ENCODE peak calls at places on chromosomes 12 and 14, in four cellular contexts. R is mammary epithelial cell, N is lower leg skin, P is upper lobe of left lung. L is an unnamed sample.

GRCh38 chr12:91717804-91718203 is 427.8 kb downstream of the BTG1 start:
- DNase-seq in R (peak), N (no peak), P (no peak), L (no peak)

GRCh38 chr12:95787274-95787814 is 3.2 kb downstream of the NTN4 start:
- DNase-seq in R (no peak), N (no peak), P (no peak), L (no peak)

GRCh38 chr14:104144911-104145825 is 6.8 kb downstream of the KIF26A start:
- DNase-seq in R (no peak), N (no peak), P (no peak), L (no peak)

GRCh38 chr12:57250541-57250940 is 446 bp downstream of the STAC3 start:
- DNase-seq in R (no peak), N (no peak), P (no peak), L (no peak)

GRCh38 chr14:76201162-76201561 is 49.4 kb downstream of the GPATCH2L start:
- DNase-seq in R (peak), N (no peak), P (no peak), L (peak)

GRCh38 chr14:101602466-101602840 is 41.2 kb downstream of the DIO3 start:
- DNase-seq in R (no peak), N (no peak), P (no peak), L (no peak)

GRCh38 chr12:2229661-2230539 is 177.1 kb downstream of the CACNA1C start:
- DNase-seq in R (no peak), N (no peak), P (no peak), L (no peak)

GRCh38 chr12:54394281-54394719 is 9.8 kb upstream of the ZNF385A start:
- DNase-seq in R (peak), N (no peak), P (no peak), L (peak)

GRCh38 chr14:45150386-45150890 is 14.7 kb downstream of the FANCM start:
- DNase-seq in R (no peak), N (no peak), P (no peak), L (no peak)

GRCh38 chr12:49092086-49092815 is 2.4 kb downstream of the DHH start:
- DNase-seq in R (peak), N (no peak), P (no peak), L (no peak)

GRCh38 chr12:82176761-82177490 is 181.3 kb downstream of the CCDC59 start:
- DNase-seq in R (no peak), N (no peak), P (no peak), L (peak)

GRCh38 chr12:106211973-106212372 is 35.8 kb downstream of the CKAP4 start:
- DNase-seq in R (no peak), N (no peak), P (no peak), L (no peak)

GRCh38 chr12:133181238-133181959 is at the start of gene ZNF268:
- DNase-seq in R (peak), N (peak), P (peak), L (peak)

GRCh38 chr14:51398898-51399297 is 158.9 kb downstream of the TMX1 start:
- DNase-seq in R (peak), N (peak), P (no peak), L (peak)

DNA sequence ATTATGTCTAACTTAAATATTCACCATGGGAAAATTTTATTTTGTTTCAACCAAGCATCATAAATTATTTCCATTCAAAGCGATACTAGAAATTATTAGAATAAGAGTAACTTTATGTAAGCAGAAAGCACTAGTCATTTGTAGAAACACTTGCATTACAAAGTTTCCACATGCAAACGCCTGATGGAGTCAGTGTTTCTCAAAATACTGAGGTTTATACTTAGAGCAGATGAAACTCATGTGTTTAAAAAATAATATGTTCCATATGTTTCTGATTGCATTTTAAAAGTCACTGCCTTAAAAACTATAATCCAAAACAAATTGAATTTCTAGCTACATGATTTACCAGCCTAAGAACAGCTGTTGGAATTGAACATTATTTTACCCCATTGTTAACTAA is 1246.3 kb downstream of the SLC16A7 start:
- DNase-seq in R (no peak), N (no peak), P (no peak), L (no peak)
- TF ChIP-seq CTCF in R (no peak), N (no peak), P (no peak), L (no peak)

GRCh38 chr12:114671664-114672476 is 12.1 kb downstream of the TBX3 start:
- DNase-seq in R (peak), N (no peak), P (no peak), L (no peak)
- H3K4me3 ChIP-seq in R (peak), N (no peak), P (peak), L (peak)

DNA sequence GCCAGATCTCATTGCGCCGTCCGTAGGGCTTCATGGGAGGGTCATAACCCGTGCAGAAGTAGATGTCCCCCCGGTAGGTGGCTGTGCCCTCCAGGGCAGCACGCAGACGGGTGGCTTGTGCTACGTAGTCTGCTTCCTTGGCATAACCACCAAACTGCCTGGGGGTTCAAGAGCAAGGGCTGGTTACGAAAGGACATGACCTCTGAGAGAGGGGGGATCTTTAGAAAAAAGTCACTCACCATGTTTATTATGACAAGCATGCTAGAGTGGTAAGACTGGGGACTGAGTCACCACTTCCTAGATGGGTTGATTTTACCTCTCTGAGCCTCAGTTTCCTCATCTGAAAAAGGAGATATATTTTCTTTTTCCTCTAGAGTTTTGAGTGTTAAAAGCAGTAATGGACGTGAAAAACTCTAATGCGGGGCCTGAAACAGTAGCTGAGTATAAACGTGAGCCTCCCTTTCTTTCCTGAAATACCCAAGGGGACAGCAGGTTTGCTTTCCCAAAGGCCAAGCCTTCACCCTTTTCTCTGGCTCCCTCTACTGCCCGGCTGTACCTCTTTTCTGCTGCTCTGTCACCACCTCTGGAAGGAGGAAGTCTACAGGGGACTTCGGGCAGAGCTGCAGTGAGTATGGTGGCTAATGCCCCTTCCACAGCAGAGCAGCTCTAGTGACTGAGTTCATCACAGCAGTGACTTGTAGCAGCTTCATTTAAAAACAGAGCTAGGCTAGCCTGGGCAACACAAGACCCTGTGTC is 23.5 kb upstream of the GPRC5D start:
- DNase-seq in R (peak), N (no peak), P (peak), L (peak)
- TF ChIP-seq CTCF in R (peak), N (no peak), P (no peak), L (peak)

DNA sequence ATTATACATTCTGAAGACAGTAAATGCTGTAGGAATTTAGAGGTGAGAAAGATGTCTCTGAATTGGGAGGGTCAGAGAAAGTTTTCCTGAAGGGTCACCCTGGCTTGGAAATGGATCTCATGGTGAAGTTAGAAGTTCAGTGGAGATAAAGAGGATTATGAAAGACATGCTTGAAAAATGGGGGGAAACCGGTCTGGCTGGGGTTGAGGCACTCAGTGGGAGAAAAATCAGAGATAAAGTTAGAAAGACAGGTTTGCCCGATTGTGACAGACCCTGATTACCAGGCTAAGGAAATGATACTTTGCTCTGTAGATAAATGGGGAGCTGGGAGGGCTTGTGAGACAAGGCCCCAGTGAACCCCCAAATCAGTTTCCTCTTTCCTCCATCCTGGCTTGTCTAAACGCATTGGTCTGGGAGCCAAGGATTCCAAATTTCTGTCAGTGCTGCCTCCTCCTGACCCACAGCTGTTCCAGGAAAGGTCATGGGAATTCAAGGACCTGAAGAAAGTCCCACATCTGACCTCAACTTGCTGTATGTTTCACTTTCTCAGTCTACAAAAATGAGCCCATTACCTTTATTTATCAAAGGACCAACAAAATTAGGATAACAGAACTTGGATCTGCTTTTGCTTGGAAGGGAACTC is 3.6 kb upstream of the RNASE7 start:
- DNase-seq in R (no peak), N (no peak), P (no peak), L (no peak)
- H3K4me3 ChIP-seq in R (no peak), N (no peak), P (no peak), L (no peak)

DNA sequence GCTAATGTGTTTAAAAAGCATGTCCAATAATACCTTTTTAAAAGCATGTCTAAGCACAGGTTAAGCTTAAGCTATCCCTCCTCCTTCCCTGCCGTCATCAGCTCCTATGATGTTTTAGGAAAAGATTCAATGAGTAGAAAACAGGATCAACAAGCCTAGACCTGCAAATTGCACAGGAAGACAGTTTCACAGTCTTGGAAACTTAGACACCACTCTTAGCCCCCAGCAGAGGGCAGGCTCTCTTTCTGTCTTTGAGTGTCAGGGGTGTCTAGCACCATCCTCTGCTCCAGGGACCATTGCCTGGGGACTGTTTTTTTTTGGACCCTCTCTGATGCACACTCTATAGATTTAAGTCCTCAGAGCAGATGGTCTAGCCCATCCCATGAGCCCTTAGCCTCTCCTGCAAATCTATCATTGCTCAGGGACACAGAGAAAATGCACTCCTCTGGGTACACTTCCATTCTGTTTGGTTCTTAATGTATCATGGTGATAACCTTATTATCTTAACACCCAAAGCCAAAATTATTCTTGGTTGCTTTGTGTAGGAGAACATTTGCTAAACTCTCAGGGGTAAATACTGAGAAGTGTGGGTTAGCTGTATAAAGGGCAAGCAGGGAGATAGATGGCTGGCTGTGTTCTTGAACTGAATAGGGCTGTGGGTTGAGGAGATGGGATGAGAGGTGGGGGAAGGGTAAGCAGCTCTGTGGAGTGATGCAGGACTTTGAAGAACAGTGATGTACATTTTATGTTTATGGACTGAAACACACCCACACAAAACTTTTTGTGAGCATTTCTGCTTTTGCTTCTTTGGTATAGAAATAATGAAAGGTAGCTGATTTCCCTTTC is 259.9 kb upstream of the DDHD1 start:
- DNase-seq in R (peak), N (no peak), P (no peak), L (no peak)
- TF ChIP-seq CTCF in R (peak), N (no peak), P (no peak), L (peak)

GRCh38 chr14:63800083-63800482 is 52.7 kb upstream of the SYNE2 start:
- DNase-seq in R (no peak), N (no peak), P (no peak), L (no peak)
- H3K4me3 ChIP-seq in R (no peak), N (no peak), P (no peak), L (no peak)